ENCODE peak calls at places on chromosomes 3 and 15, in five cellular contexts. R is endothelial cell of umbilical vein, J is AG04449, U is cardiac muscle cell, F is cardiac fibroblast. C is an unnamed sample.

GRCh38 chr3:15359677-15360397 is 27.5 kb upstream of the SH3BP5 start:
- DNase-seq in R (no peak), J (no peak), U (no peak), F (peak), C (no peak)

GRCh38 chr3:45987368-45988099 is 8.1 kb downstream of the FYCO1 start:
- DNase-seq in R (peak), J (no peak), U (no peak), F (peak), C (peak)

GRCh38 chr3:60309539-60310268 is 941.5 kb downstream of the FHIT start:
- DNase-seq in R (no peak), J (no peak), U (no peak), F (no peak), C (no peak)

GRCh38 chr3:49903451-49904424 is at the start of gene MST1R:
- DNase-seq in R (peak), J (no peak), U (peak), F (peak), C (peak)

GRCh38 chr3:65993134-65993900 is 45.4 kb downstream of the MAGI1 start:
- DNase-seq in R (no peak), J (no peak), U (no peak), F (no peak), C (no peak)

GRCh38 chr3:121698914-121699313 is 38.2 kb upstream of the HCLS1 start:
- DNase-seq in R (no peak), J (no peak), U (no peak), F (no peak), C (no peak)

GRCh38 chr3:132317229-132317948 is at the start of gene ACP3:
- DNase-seq in R (peak), J (peak), U (peak), F (peak), C (peak)

GRCh38 chr3:46464326-46465195 is at the start of gene LTF:
- DNase-seq in R (no peak), J (no peak), U (no peak), F (no peak), C (no peak)

GRCh38 chr3:151816091-151816604 is 2.2 kb downstream of the AADAC start:
- DNase-seq in R (peak), J (peak), U (no peak), F (peak), C (peak)

GRCh38 chr15:72992733-72993321 is 59.4 kb upstream of the NEO1 start:
- DNase-seq in R (no peak), J (no peak), U (no peak), F (peak), C (no peak)

GRCh38 chr3:29463306-29463705 is 182.4 kb downstream of the RBMS3 start:
- DNase-seq in R (no peak), J (no peak), U (no peak), F (peak), C (peak)

GRCh38 chr3:28667646-28668376 is 319.2 kb upstream of the AZI2 start:
- DNase-seq in R (peak), J (peak), U (peak), F (peak), C (peak)

GRCh38 chr3:66312039-66312438 is 91.2 kb downstream of the SLC25A26 start:
- DNase-seq in R (no peak), J (no peak), U (no peak), F (no peak), C (no peak)

GRCh38 chr3:8845641-8846040 is 76.2 kb upstream of the OXTR start:
- DNase-seq in R (no peak), J (no peak), U (no peak), F (peak), C (peak)

GRCh38 chr3:39665441-39665840 is 144.0 kb upstream of the MYRIP start:
- DNase-seq in R (no peak), J (no peak), U (no peak), F (no peak), C (no peak)

GRCh38 chr15:89192771-89193170 is 28.6 kb downstream of the RLBP1 start:
- DNase-seq in R (peak), J (no peak), U (no peak), F (peak), C (no peak)

GRCh38 chr3:31224936-31225335 is 307.8 kb upstream of the STT3B start:
- DNase-seq in R (no peak), J (no peak), U (no peak), F (no peak), C (no peak)

GRCh38 chr15:67906382-67906781 is 66.5 kb upstream of the RNU6-1 start:
- DNase-seq in R (no peak), J (no peak), U (no peak), F (peak), C (no peak)
- TF ChIP-seq CTCF in R (peak), J (no peak), U (peak), F (peak), C (no peak)

GRCh38 chr3:53806182-53807116 is 39.8 kb downstream of the CHDH start:
- DNase-seq in R (no peak), J (peak), U (no peak), F (peak), C (no peak)
- TF ChIP-seq CTCF in R (no peak), J (no peak), U (no peak), F (no peak), C (no peak)

DNA sequence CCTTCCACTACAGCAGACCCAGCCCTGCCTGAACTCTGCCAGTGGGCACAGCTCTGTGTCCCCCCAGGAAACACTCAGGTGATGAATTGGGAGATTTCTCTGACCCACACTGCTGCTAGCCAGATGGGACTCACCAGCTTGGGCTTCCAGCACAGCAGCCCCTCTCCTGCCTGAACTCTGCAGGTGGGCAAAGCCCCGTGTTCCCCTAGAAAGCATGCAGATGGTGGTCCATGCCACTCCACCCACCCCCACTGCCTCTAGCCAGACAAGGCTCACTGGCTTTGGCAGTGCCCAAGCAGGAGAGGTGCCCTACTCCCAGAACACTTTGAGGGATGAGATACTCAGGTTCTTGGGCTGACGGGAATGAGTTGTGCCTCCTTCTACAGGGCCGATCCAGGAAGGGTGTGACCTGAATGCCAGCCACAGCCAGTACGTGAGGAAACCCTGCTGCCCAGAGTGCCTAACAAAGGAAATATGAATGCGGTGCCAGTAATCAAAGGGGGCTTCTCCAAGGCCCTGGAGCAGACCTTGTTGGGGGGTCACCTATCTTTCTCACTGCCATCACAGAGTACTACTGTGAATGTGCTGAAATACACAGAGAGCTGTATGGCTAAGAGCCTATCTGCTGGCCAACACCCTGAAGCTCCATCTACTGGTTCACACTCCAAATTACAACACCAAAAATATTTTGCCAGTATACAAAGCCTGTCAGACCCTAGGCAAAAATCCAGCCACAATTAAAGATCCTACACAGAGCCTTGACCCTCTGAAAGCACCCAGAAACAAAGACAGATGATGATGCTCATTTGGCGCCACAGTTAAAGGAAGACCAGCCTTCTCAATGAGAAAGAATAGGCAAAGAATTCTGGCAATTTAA is 61.9 kb downstream of the BTLA start:
- DNase-seq in R (peak), J (no peak), U (no peak), F (peak), C (peak)
- TF ChIP-seq CTCF in R (peak), J (peak), U (peak), F (peak), C (peak)

DNA sequence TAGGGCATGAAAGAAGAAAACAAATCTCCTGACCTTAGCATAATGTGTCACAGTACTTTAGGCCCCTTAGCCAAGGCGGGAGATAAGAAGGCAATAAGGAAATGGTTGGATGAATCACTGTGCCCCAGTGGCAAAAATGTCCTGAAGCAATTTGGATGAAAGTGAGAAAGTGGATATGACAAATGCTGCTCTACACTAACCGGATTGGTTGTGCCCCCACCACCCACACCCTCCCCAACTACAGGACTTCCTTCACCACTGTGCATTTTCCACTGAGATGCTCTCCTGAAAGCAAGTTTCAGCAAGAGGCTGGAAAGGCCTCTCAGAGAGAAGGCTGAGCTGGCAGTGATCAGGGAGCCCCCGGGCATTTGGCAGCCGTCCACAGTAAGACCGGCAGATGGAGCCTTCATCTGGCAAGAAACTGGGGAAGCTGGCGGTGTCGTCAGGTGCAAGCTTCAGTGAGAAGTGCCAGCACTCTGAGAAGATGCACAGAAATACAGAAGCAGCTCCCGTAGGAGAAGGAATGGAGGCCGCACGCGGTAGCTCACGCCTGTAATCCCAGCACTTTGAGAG is 63.8 kb downstream of the ATP1B3 start:
- DNase-seq in R (peak), J (no peak), U (no peak), F (peak), C (peak)
- TF ChIP-seq CTCF in R (no peak), J (no peak), U (no peak), F (no peak), C (no peak)